ENCODE peak calls at places on chromosomes 5 and 9, in four cellular contexts. One of them, this sample, is unnamed.

GRCh38 chr5:82748688-82749091 is 328.5 kb downstream of the TMEM167A start:
- DNase-seq in stomach: no peak
- DNase-seq in HL-60: no peak
- DNase-seq in cardiac fibroblast: peak; percentile 44
- DNase-seq in this sample: no peak

GRCh38 chr9:126500600-126501382 is 112.9 kb upstream of the LMX1B start:
- DNase-seq in stomach: peak; percentile 81
- DNase-seq in HL-60: peak; percentile 67
- DNase-seq in cardiac fibroblast: peak; percentile 82
- DNase-seq in this sample: peak; percentile 88

GRCh38 chr5:138148811-138149210 is 9.6 kb upstream of the NME5 start:
- DNase-seq in stomach: peak; percentile 27
- DNase-seq in HL-60: no peak
- DNase-seq in cardiac fibroblast: peak; percentile 91
- DNase-seq in this sample: no peak

GRCh38 chr5:55997742-55998351 is 3.1 kb upstream of the IL6ST start:
- DNase-seq in stomach: no peak
- DNase-seq in HL-60: no peak
- DNase-seq in cardiac fibroblast: no peak
- DNase-seq in this sample: no peak

GRCh38 chr5:73256012-73256411 is 83.0 kb downstream of the TMEM174 start:
- DNase-seq in stomach: no peak
- DNase-seq in HL-60: no peak
- DNase-seq in cardiac fibroblast: no peak
- DNase-seq in this sample: no peak

GRCh38 chr5:33761139-33761538 is 130.7 kb downstream of the ADAMTS12 start:
- DNase-seq in stomach: no peak
- DNase-seq in HL-60: no peak
- DNase-seq in cardiac fibroblast: peak; percentile 34
- DNase-seq in this sample: no peak

GRCh38 chr5:135371738-135372232 is 27.2 kb downstream of the MACROH2A1 start:
- DNase-seq in stomach: no peak
- DNase-seq in HL-60: no peak
- DNase-seq in cardiac fibroblast: no peak
- DNase-seq in this sample: no peak

GRCh38 chr5:157066950-157067349 is 8.0 kb upstream of the HAVCR1 start:
- DNase-seq in stomach: no peak
- DNase-seq in HL-60: no peak
- DNase-seq in cardiac fibroblast: no peak
- DNase-seq in this sample: no peak

DNA sequence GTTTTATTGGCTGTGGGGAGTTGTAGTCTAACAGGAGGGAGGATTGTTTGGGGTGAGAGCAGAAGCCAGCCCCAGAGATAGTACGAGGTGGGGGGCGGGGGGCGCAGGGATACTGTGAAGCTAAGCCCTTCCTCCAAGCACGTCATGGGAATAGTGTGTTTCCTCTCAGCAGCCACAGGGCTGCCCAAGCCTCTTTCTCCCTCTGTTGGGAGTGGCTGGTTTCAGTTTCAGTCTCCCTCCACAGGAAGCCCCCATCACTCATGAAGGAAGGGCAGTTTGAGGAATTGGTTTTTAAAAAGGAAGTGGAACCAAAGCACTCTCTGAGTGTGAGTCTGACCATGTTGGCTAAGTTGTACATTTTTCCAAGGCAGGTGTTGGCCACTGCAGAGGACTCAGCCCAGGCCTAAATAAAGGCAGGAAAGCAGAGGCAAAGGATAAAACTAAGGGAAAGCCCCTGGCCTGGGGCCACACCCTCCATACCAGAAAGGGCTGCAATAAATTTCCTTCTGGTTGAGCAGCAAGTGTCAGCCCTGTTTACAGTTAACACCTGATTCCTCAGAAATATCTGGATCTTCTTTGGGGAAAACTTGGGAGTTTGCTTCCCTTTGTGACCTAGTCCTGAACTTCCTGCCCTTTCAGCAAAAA is 3.2 kb downstream of the RAB24 start:
- DNase-seq in stomach: peak; percentile 56
- DNase-seq in HL-60: peak; percentile 89
- DNase-seq in cardiac fibroblast: peak; percentile 79
- DNase-seq in this sample: peak; percentile 60
- TF ChIP-seq CTCF in stomach: no peak
- TF ChIP-seq CTCF in HL-60: no peak
- TF ChIP-seq CTCF in cardiac fibroblast: peak; percentile 21
- TF ChIP-seq CTCF in this sample: no peak

GRCh38 chr5:162243651-162244050 is 176.1 kb downstream of the GABRG2 start:
- DNase-seq in stomach: no peak
- DNase-seq in HL-60: no peak
- DNase-seq in cardiac fibroblast: no peak
- DNase-seq in this sample: no peak

DNA sequence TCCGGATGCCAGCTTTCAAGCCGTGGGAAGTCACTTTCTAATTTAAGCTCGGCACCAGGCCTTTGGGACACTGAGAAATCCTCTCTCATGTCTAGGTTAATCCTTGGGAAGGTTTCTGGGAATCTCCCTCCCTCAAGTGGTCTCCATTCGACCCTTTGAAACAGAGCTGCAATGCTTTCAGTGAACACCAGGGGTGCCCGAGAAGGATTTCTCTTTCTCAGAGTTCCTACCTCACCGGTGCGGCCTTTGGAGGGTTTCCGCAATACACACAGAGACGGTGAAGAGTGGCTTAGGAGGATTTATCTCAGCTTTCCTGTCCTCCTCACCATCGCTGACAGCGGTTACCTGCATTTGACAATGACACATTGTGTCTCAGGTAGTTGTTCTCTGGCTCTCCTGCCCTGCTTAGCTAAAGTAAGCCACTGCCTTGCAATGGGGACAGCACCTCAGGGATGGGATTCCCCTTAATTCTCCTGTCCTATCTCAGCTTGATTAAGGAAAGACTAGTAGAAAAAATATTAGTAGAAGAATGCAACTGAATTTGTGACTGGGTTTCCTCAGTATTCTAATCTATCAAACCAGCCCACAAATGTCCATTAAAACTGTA is 180.6 kb downstream of the GABRG2 start:
- DNase-seq in stomach: no peak
- DNase-seq in HL-60: no peak
- DNase-seq in cardiac fibroblast: no peak
- DNase-seq in this sample: no peak
- TF ChIP-seq CTCF in stomach: no peak
- TF ChIP-seq CTCF in HL-60: no peak
- TF ChIP-seq CTCF in cardiac fibroblast: peak; percentile 33
- TF ChIP-seq CTCF in this sample: no peak

GRCh38 chr5:143183989-143184388 is 219.5 kb downstream of the NR3C1 start:
- DNase-seq in stomach: no peak
- DNase-seq in HL-60: no peak
- DNase-seq in cardiac fibroblast: no peak
- DNase-seq in this sample: no peak

GRCh38 chr5:143180751-143181150 is 222.7 kb downstream of the NR3C1 start:
- DNase-seq in stomach: no peak
- DNase-seq in HL-60: no peak
- DNase-seq in cardiac fibroblast: no peak
- DNase-seq in this sample: no peak

GRCh38 chr5:143181173-143181572 is 222.3 kb downstream of the NR3C1 start:
- DNase-seq in stomach: no peak
- DNase-seq in HL-60: no peak
- DNase-seq in cardiac fibroblast: no peak
- DNase-seq in this sample: no peak

GRCh38 chr5:143182106-143182505 is 221.4 kb downstream of the NR3C1 start:
- DNase-seq in stomach: no peak
- DNase-seq in HL-60: no peak
- DNase-seq in cardiac fibroblast: peak; percentile 47
- DNase-seq in this sample: no peak

GRCh38 chr5:143182901-143183820 is 220.3 kb downstream of the NR3C1 start:
- DNase-seq in stomach: peak; percentile 32
- DNase-seq in HL-60: peak; percentile 15
- DNase-seq in cardiac fibroblast: peak; percentile 89
- DNase-seq in this sample: peak; percentile 50
- TF ChIP-seq CTCF in stomach: peak; percentile 8
- TF ChIP-seq CTCF in HL-60: no peak
- TF ChIP-seq CTCF in cardiac fibroblast: no peak
- TF ChIP-seq CTCF in this sample: no peak

GRCh38 chr9:20569525-20569924 is 52.8 kb downstream of the MLLT3 start:
- DNase-seq in stomach: no peak
- DNase-seq in HL-60: no peak
- DNase-seq in cardiac fibroblast: no peak
- DNase-seq in this sample: no peak

GRCh38 chr9:20573023-20573422 is 49.3 kb downstream of the MLLT3 start:
- DNase-seq in stomach: no peak
- DNase-seq in HL-60: no peak
- DNase-seq in cardiac fibroblast: no peak
- DNase-seq in this sample: no peak

GRCh38 chr9:20568406-20568805 is 53.9 kb downstream of the MLLT3 start:
- DNase-seq in stomach: no peak
- DNase-seq in HL-60: no peak
- DNase-seq in cardiac fibroblast: no peak
- DNase-seq in this sample: no peak

GRCh38 chr9:20570086-20570485 is 52.2 kb downstream of the MLLT3 start:
- DNase-seq in stomach: no peak
- DNase-seq in HL-60: no peak
- DNase-seq in cardiac fibroblast: no peak
- DNase-seq in this sample: no peak

DNA sequence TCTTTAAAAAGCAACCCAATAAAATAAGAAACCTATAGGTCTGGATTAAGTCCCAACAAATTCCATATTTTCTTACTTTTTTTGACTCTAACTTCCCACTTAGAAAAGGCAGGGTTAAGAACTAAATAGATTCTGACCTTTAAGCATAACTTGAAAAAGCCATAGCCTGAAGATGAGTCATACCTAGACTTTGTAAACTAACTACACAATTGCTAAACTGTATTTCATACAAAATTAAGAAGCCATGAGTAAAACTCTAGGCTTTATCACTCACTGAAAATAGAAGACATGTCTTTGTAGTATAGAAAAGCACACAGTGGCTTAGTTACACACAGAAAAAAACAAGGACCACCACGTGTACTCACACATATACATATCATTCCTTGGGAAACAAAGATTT is 51.5 kb downstream of the MLLT3 start:
- DNase-seq in stomach: no peak
- DNase-seq in HL-60: no peak
- DNase-seq in cardiac fibroblast: peak; percentile 56
- DNase-seq in this sample: peak; percentile 25
- TF ChIP-seq CTCF in stomach: no peak
- TF ChIP-seq CTCF in HL-60: no peak
- TF ChIP-seq CTCF in cardiac fibroblast: no peak
- TF ChIP-seq CTCF in this sample: no peak

GRCh38 chr9:21075484-21075883 is 2.3 kb downstream of the IFNB1 start:
- DNase-seq in stomach: no peak
- DNase-seq in HL-60: no peak
- DNase-seq in cardiac fibroblast: no peak
- DNase-seq in this sample: no peak

GRCh38 chr9:21070887-21071286 is 6.9 kb downstream of the IFNB1 start:
- DNase-seq in stomach: no peak
- DNase-seq in HL-60: no peak
- DNase-seq in cardiac fibroblast: peak; percentile 7
- DNase-seq in this sample: no peak

DNA sequence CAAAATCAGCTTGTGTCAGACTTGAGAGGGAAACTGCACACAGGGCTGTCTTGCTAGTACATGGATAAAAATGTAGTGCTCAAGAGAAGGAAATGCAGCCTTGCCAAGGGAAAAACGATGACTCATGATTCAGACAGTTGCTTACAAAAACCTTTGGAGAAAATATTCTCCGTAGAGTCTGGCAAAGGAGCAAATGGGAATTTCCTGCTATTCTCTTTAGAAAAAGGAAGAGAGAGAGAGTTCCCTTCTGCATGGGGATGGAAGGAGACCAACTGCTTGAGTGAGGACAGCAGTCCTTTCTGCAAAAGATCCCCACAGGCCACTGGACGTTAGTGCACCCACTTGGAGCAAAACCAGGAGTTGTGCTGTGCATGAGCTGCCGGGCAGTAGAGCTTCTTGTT is 7.6 kb downstream of the IFNB1 start:
- DNase-seq in stomach: no peak
- DNase-seq in HL-60: peak; percentile 21
- DNase-seq in cardiac fibroblast: peak; percentile 98
- DNase-seq in this sample: no peak
- TF ChIP-seq CTCF in stomach: no peak
- TF ChIP-seq CTCF in HL-60: no peak
- TF ChIP-seq CTCF in cardiac fibroblast: peak; percentile 49
- TF ChIP-seq CTCF in this sample: no peak

GRCh38 chr9:36911037-36911436 is 123.0 kb downstream of the PAX5 start:
- DNase-seq in stomach: no peak
- DNase-seq in HL-60: no peak
- DNase-seq in cardiac fibroblast: no peak
- DNase-seq in this sample: no peak

GRCh38 chr9:36912620-36913019 is 121.4 kb downstream of the PAX5 start:
- DNase-seq in stomach: no peak
- DNase-seq in HL-60: no peak
- DNase-seq in cardiac fibroblast: no peak
- DNase-seq in this sample: no peak

GRCh38 chr9:36913393-36914211 is 120.5 kb downstream of the PAX5 start:
- DNase-seq in stomach: no peak
- DNase-seq in HL-60: no peak
- DNase-seq in cardiac fibroblast: no peak
- DNase-seq in this sample: no peak

GRCh38 chr9:36911601-36912412 is 122.3 kb downstream of the PAX5 start:
- DNase-seq in stomach: no peak
- DNase-seq in HL-60: no peak
- DNase-seq in cardiac fibroblast: no peak
- DNase-seq in this sample: no peak

GRCh38 chr9:36914212-36914577 is 119.9 kb downstream of the PAX5 start:
- DNase-seq in stomach: no peak
- DNase-seq in HL-60: no peak
- DNase-seq in cardiac fibroblast: no peak
- DNase-seq in this sample: no peak
- TF ChIP-seq CTCF in stomach: no peak
- TF ChIP-seq CTCF in HL-60: no peak
- TF ChIP-seq CTCF in cardiac fibroblast: no peak
- TF ChIP-seq CTCF in this sample: no peak

GRCh38 chr9:14913366-14913765 is 3.1 kb upstream of the FREM1 start:
- DNase-seq in stomach: no peak
- DNase-seq in HL-60: no peak
- DNase-seq in cardiac fibroblast: no peak
- DNase-seq in this sample: no peak
- TF ChIP-seq CTCF in stomach: no peak
- TF ChIP-seq CTCF in HL-60: no peak
- TF ChIP-seq CTCF in cardiac fibroblast: no peak
- TF ChIP-seq CTCF in this sample: no peak

DNA sequence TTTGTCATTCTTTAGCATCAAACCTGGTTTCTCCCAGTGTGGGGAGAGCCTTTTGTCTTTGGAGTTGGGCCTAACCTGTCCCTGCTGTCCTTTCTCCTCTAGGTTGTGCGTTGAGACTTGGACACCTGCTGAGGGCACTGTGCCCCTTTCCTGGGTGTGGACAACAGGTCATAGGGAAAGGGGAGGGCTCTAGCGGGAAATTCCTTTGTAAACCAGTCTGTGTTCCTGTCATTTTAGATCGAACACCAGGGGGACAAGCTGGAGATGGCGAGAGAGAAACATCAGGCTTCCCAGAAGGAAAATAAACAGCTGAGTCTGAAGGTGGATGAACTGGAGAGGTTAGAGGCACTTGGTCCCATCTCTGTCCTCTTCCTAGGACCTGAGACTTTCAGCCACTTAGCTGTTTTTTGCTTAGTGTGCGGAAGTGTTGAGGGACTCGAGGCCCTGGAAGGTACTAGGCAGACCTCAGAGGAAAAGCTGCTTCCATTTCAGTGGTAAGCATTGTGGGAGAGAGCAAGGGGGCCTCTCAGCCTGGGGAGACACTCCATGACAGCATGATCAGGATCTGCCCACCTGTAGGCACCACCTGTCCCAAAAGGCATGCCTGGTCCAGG is 8.6 kb upstream of the GLE1 start:
- DNase-seq in stomach: no peak
- DNase-seq in HL-60: no peak
- DNase-seq in cardiac fibroblast: no peak
- DNase-seq in this sample: no peak
- TF ChIP-seq CTCF in stomach: no peak
- TF ChIP-seq CTCF in HL-60: no peak
- TF ChIP-seq CTCF in cardiac fibroblast: no peak
- TF ChIP-seq CTCF in this sample: no peak

GRCh38 chr9:69157751-69158466 is 16.2 kb upstream of the TJP2 start:
- DNase-seq in stomach: no peak
- DNase-seq in HL-60: no peak
- DNase-seq in cardiac fibroblast: no peak
- DNase-seq in this sample: no peak
- TF ChIP-seq CTCF in stomach: no peak
- TF ChIP-seq CTCF in HL-60: no peak
- TF ChIP-seq CTCF in cardiac fibroblast: peak; percentile 39
- TF ChIP-seq CTCF in this sample: no peak